ENCODE peak calls at places on chromosome 15, in five cellular contexts. P is psoas muscle, U is endothelial cell of umbilical vein, J is WERI-Rb-1, R is lung. M is an unnamed sample.

GRCh38 chr15:35427091-35427490 is 118.9 kb downstream of the DPH6 start:
- DNase-seq in R (no peak), P (no peak), U (peak; percentile 90), J (no peak), M (peak; percentile 63)

GRCh38 chr15:49900836-49901235 is 218.2 kb downstream of the ATP8B4 start:
- DNase-seq in U (no peak), P (no peak), J (no peak), R (no peak), M (no peak)

GRCh38 chr15:56939257-56939656 is 20.8 kb downstream of the TCF12 start:
- DNase-seq in J (no peak), P (no peak), R (no peak), U (no peak), M (no peak)

GRCh38 chr15:45161666-45162065 is 26.1 kb downstream of the SHF start:
- DNase-seq in P (no peak), U (no peak), J (no peak), R (no peak), M (no peak)

GRCh38 chr15:74376825-74377581 is 9.6 kb upstream of the CYP11A1 start:
- DNase-seq in R (no peak), U (no peak), J (no peak), P (peak; percentile 25), M (no peak)

GRCh38 chr15:34206016-34206415 is 3.9 kb downstream of the KATNBL1 start:
- DNase-seq in U (no peak), R (no peak), J (no peak), P (no peak), M (peak; percentile 69)

GRCh38 chr15:68552773-68553172 is 26.0 kb upstream of the CORO2B start:
- DNase-seq in P (no peak), J (no peak), R (peak; percentile 27), U (no peak), M (peak; percentile 14)

GRCh38 chr15:49382394-49382793 is 40.6 kb upstream of the FGF7 start:
- DNase-seq in U (no peak), R (no peak), P (no peak), J (no peak), M (no peak)

GRCh38 chr15:84684092-84684491 is 26.1 kb upstream of the NMB start:
- DNase-seq in U (no peak), J (no peak), R (no peak), P (no peak), M (peak; percentile 27)

GRCh38 chr15:77012117-77012712 is 17.3 kb downstream of the PSTPIP1 start:
- DNase-seq in R (no peak), J (no peak), U (no peak), P (no peak), M (no peak)

GRCh38 chr15:68814596-68814995 is 6.1 kb downstream of the ANP32A start:
- DNase-seq in P (no peak), J (no peak), R (no peak), U (no peak), M (no peak)

GRCh38 chr15:95162967-95163531 is 931.7 kb downstream of the MCTP2 start:
- DNase-seq in U (peak; percentile 47), J (no peak), P (no peak), R (no peak), M (peak; percentile 95)

GRCh38 chr15:60660290-60661051 is 181.5 kb upstream of the ICE2 start:
- DNase-seq in U (peak; percentile 67), R (no peak), P (no peak), J (no peak), M (peak; percentile 67)

GRCh38 chr15:32936283-32936918 is 218.6 kb downstream of the GREM1 start:
- DNase-seq in P (no peak), U (peak; percentile 62), J (no peak), R (no peak), M (peak; percentile 47)
- TF ChIP-seq CTCF in P (no peak), U (peak; percentile 66), J (peak; percentile 51), R (no peak), M (peak; percentile 64)

DNA sequence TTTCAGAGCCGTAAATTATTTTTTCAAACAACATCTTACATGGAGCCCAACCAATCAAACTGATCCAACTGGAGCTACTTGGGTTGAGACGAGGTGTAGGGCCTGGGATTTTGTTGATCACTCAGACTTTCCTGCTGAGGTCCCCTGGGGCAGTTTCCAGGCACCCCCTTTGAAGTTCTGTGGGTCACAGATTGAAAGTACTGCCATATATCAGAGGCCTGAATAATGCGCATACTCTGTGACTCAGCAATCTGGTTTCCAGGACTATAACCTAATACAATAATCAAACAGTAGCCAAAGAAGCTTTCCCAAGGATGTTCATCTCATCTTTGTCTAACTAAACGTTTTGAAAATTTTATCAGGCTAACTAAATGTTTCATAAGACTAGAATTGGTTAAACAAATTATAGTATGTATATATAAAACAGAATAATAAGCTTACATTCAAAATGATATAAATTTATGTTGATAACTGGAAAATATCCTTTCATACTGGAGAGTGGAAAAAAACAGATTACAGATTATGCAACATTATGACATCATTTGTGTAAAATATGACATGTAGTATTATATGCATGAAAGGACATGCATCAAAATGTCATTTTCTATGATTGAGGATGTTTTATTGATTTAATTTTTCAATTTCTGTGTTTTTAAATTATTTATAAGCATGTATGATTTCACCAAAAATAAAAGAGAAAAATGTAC is 617.1 kb downstream of the NTRK3 start:
- DNase-seq in J (no peak), P (no peak), R (no peak), U (no peak), M (no peak)
- H3K4me3 ChIP-seq in J (no peak overlapping the region), P (no peak overlapping the region), R (no peak overlapping the region), U (no peak overlapping the region), M (no peak overlapping the region)

GRCh38 chr15:40721716-40722115 is 26.7 kb downstream of the RAD51 start:
- DNase-seq in U (peak; percentile 62), R (no peak), P (no peak), J (no peak), M (no peak)
- H3K36me3 ChIP-seq in U (peaks cover 2% of the 10 kb centered on the region), R (no peaks in the 10 kb centered on the region), P (no peaks in the 10 kb centered on the region), J (peaks cover 45% of the 10 kb centered on the region), M (no peaks in the 10 kb centered on the region)

DNA sequence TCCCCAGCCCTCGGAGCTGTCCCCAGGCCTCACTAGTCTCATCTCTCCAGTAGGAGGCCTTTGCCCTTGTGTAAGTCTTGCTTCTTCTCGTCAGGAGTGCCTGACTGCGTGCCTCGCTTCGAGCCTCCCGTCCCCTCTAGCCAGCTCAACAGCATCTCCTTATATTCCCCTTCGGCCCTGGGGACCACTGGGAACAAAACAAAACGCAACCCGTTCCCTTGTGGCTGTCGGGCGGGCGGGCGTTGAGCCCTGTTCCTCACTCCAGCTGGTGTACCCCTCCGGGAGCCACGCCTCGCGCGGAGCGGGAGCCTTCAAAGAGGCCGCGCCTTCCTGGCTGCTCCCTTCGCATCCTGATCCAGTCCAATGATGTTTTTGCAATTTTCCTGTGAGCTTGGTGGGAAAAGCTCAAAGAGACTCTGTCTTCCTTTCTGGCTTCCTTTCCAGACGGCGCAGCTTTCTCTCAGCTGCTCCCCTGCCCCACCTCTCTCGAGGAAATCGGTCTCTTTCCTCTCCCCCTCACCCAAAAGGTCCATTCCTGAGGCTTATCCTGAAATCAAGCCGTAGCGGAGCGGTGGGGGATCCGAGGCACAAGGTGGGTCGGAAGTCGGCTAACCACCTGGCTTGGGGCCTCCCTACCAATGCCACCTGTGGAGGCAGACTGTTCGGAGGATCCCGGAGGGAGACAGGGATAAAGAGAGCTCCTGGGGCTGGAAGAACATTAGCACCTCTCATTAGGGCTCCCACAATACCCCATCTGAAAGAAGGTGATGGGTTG is 33.4 kb upstream of the SRP14 start:
- DNase-seq in J (no peak), R (no peak), P (peak; percentile 82), U (peak; percentile 60), M (no peak)
- TF ChIP-seq CTCF in J (no peak), R (no peak), P (no peak), U (peak; percentile 9), M (no peak)

GRCh38 chr15:43183270-43183669 is 1.9 kb upstream of the CCNDBP1 start:
- DNase-seq in R (no peak), U (no peak), J (no peak), P (no peak), M (no peak)

GRCh38 chr15:43186003-43186353 is 775 bp downstream of the CCNDBP1 start:
- DNase-seq in U (no peak), J (no peak), P (no peak), R (no peak), M (no peak)

GRCh38 chr15:43185161-43186002 is at the start of gene CCNDBP1:
- DNase-seq in R (peak; percentile 99), U (peak; percentile 70), P (peak; percentile 98), J (peak; percentile 98), M (peak; percentile 69)

GRCh38 chr15:43187544-43188155 is 2.4 kb downstream of the CCNDBP1 start:
- DNase-seq in U (peak; percentile 58), J (no peak), R (no peak), P (no peak), M (peak; percentile 77)

DNA sequence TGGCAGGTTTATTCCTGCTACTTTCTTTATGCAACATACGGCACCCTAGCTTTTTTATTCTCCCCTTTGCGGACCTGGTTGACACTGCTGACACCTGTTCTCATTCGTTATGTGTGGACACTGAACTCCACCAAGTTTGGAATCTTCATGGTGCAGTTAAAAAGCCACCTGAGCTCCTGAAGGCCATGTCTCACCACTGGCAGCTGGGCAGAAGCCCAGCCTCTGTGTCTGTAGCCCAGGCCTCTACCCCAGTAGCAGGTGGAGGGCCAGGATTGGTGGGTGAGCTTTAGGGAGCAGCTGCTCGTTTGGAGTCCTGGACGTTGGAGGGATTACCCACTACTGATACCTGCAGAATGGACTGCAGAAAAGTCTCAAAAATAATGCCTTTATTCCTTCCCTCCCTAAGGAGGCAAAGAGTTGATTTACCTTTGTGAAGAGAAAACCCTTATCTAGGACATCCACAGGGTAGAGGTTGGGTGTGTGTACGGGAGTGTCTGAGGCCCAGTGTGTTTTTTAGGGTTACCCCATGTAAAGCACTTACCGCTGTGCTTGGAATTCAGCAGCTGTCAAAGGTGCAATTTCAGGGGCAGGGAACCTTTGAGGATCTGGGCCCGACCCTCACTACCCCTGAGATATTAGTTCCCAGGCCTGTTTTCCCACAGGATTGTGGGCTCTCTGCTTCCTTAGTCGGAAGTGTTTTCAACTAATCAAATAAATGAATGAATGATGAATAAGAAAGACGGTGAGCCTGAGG is 619 bp upstream of the CCNDBP1 start:
- DNase-seq in U (no peak), P (no peak), R (no peak), J (no peak), M (no peak)
- H3K4me3 ChIP-seq in U (peak overlapping the region; percentile 76), P (peak overlapping the region; percentile 88), R (no peak overlapping the region), J (no peak overlapping the region), M (peak overlapping the region; percentile 71)

M was measured in bronchial epithelial cell.